ENCODE peak calls at places on chromosomes 5 and 9, in nine cellular contexts. I is tibial nerve, Y is lower leg skin, Q is Panc1, Z is left ventricle myocardium inferior, M is pancreas, F is GM13976, G is tibial artery, N is kidney epithelial cell. S is an unnamed sample.

GRCh38 chr5:10756539-10756938 is 4.5 kb downstream of the DAP start:
- DNase-seq in I (no peak), Y (no peak), Q (no peak), Z (no peak), M (no peak), F (no peak), G (no peak), N (no peak), S (no peak)

GRCh38 chr5:178123987-178124925 is 6.6 kb upstream of the RMND5B start:
- DNase-seq in I (no peak), Y (no peak), Q (no peak), Z (no peak), M (no peak), F (no peak), G (no peak), N (no peak), S (no peak)

GRCh38 chr9:115164511-115164974 is 46.6 kb upstream of the TNC start:
- DNase-seq in I (no peak), Y (peak), Q (no peak), Z (no peak), M (peak), F (no peak), G (no peak), N (peak), S (no peak)

GRCh38 chr9:35335164-35335563 is 154.7 kb upstream of the RUSC2 start:
- DNase-seq in I (no peak), Y (no peak), Q (no peak), Z (no peak), M (no peak), F (no peak), G (no peak), N (no peak), S (no peak)

GRCh38 chr9:89606049-89606481 is 1.3 kb downstream of the GADD45G start:
- DNase-seq in I (peak), Y (peak), Q (no peak), Z (peak), M (peak), F (peak), G (peak), N (peak), S (no peak)

GRCh38 chr9:129569506-129570449 is 51.1 kb downstream of the C9orf50 start:
- DNase-seq in I (no peak), Y (no peak), Q (no peak), Z (no peak), M (peak), F (no peak), G (no peak), N (no peak), S (no peak)

GRCh38 chr9:134867917-134868750 is 12.5 kb upstream of the FCN2 start:
- DNase-seq in I (no peak), Y (no peak), Q (no peak), Z (no peak), M (no peak), F (no peak), G (no peak), N (no peak), S (peak)

GRCh38 chr9:994005-994404 is 17.6 kb downstream of the DMRT3 start:
- DNase-seq in I (no peak), Y (no peak), Q (no peak), Z (no peak), M (no peak), F (no peak), G (no peak), N (no peak), S (peak)

GRCh38 chr5:57845025-57845424 is 362.4 kb upstream of the ACTBL2 start:
- DNase-seq in I (no peak), Y (no peak), Q (no peak), Z (no peak), M (no peak), F (no peak), G (no peak), N (no peak), S (no peak)

GRCh38 chr5:120516799-120517198 is 52.7 kb downstream of the PRR16 start:
- DNase-seq in I (no peak), Y (no peak), Q (no peak), Z (no peak), M (no peak), F (no peak), G (no peak), N (no peak), S (no peak)

GRCh38 chr5:115387816-115388215 is 91.4 kb upstream of the CCDC112 start:
- DNase-seq in I (no peak), Y (no peak), Q (no peak), Z (no peak), M (no peak), F (no peak), G (no peak), N (no peak), S (no peak)

GRCh38 chr5:115392611-115393010 is 96.2 kb upstream of the CCDC112 start:
- DNase-seq in I (no peak), Y (no peak), Q (no peak), Z (no peak), M (no peak), F (no peak), G (no peak), N (no peak), S (no peak)

GRCh38 chr5:115389074-115389798 is 92.8 kb upstream of the CCDC112 start:
- DNase-seq in I (no peak), Y (no peak), Q (no peak), Z (no peak), M (no peak), F (no peak), G (no peak), N (no peak), S (no peak)

GRCh38 chr5:115391780-115392179 is 95.3 kb upstream of the CCDC112 start:
- DNase-seq in I (no peak), Y (no peak), Q (no peak), Z (no peak), M (no peak), F (no peak), G (no peak), N (no peak), S (no peak)

GRCh38 chr5:115389799-115390382 is 93.4 kb upstream of the CCDC112 start:
- DNase-seq in I (no peak), Y (no peak), Q (no peak), Z (no peak), M (no peak), F (no peak), G (no peak), N (no peak), S (no peak)
- TF ChIP-seq CTCF in I (no peak), Y (no peak), Q (no peak), Z (no peak), M (no peak), F (peak), G (no peak), N (peak), S (no peak)

GRCh38 chr9:120151149-120151548 is 428.8 kb downstream of the CDK5RAP2 start:
- DNase-seq in I (no peak), Y (no peak), Q (no peak), Z (no peak), M (no peak), F (no peak), G (no peak), N (no peak), S (no peak)

GRCh38 chr9:120151806-120152205 is 428.2 kb downstream of the CDK5RAP2 start:
- DNase-seq in I (no peak), Y (no peak), Q (no peak), Z (no peak), M (no peak), F (no peak), G (no peak), N (no peak), S (no peak)

GRCh38 chr9:120153258-120153657 is 426.7 kb downstream of the CDK5RAP2 start:
- DNase-seq in I (no peak), Y (no peak), Q (no peak), Z (no peak), M (no peak), F (no peak), G (no peak), N (no peak), S (no peak)

GRCh38 chr9:120152295-120152694 is 427.7 kb downstream of the CDK5RAP2 start:
- DNase-seq in I (no peak), Y (no peak), Q (no peak), Z (peak), M (no peak), F (no peak), G (no peak), N (no peak), S (no peak)
- TF ChIP-seq CTCF in I (no peak), Y (no peak), Q (no peak), Z (no peak), M (no peak), F (no peak), G (no peak), N (no peak), S (no peak)

GRCh38 chr5:172885594-172886340 is 51.7 kb downstream of the ERGIC1 start:
- DNase-seq in I (no peak), Y (no peak), Q (no peak), Z (no peak), M (no peak), F (no peak), G (no peak), N (no peak), S (no peak)

GRCh38 chr5:172890659-172891058 is 56.6 kb downstream of the ERGIC1 start:
- DNase-seq in I (no peak), Y (no peak), Q (no peak), Z (no peak), M (no peak), F (no peak), G (no peak), N (no peak), S (no peak)

GRCh38 chr5:172887735-172888134 is 53.7 kb downstream of the ERGIC1 start:
- DNase-seq in I (no peak), Y (no peak), Q (no peak), Z (no peak), M (no peak), F (no peak), G (no peak), N (no peak), S (no peak)

GRCh38 chr5:172886396-172886932 is 52.4 kb downstream of the ERGIC1 start:
- DNase-seq in I (no peak), Y (no peak), Q (no peak), Z (no peak), M (no peak), F (no peak), G (no peak), N (no peak), S (no peak)

GRCh38 chr5:172886974-172887491 is 53.0 kb downstream of the ERGIC1 start:
- DNase-seq in I (no peak), Y (peak), Q (no peak), Z (no peak), M (peak), F (no peak), G (peak), N (peak), S (no peak)
- TF ChIP-seq CTCF in I (no peak), Y (no peak), Q (no peak), Z (no peak), M (no peak), F (no peak), G (no peak), N (no peak), S (no peak)

GRCh38 chr5:14261856-14262611 is 118.9 kb downstream of the TRIO start:
- DNase-seq in I (no peak), Y (no peak), Q (no peak), Z (no peak), M (no peak), F (no peak), G (no peak), N (no peak), S (no peak)
- TF ChIP-seq CTCF in I (no peak), Y (no peak), Q (no peak), Z (no peak), M (no peak), F (no peak), G (no peak), N (no peak), S (no peak)

GRCh38 chr5:159417170-159417569 is 86.9 kb upstream of the IL12B start:
- DNase-seq in I (no peak), Y (no peak), Q (no peak), Z (no peak), M (no peak), F (no peak), G (no peak), N (no peak), S (no peak)

GRCh38 chr5:159422371-159422770 is 92.1 kb upstream of the IL12B start:
- DNase-seq in I (no peak), Y (no peak), Q (no peak), Z (no peak), M (no peak), F (no peak), G (no peak), N (no peak), S (no peak)

GRCh38 chr5:159415301-159415937 is 85.1 kb upstream of the IL12B start:
- DNase-seq in I (no peak), Y (no peak), Q (no peak), Z (no peak), M (no peak), F (no peak), G (no peak), N (no peak), S (no peak)

GRCh38 chr5:159416438-159416837 is 86.2 kb upstream of the IL12B start:
- DNase-seq in I (no peak), Y (no peak), Q (no peak), Z (no peak), M (no peak), F (no peak), G (no peak), N (no peak), S (no peak)

DNA sequence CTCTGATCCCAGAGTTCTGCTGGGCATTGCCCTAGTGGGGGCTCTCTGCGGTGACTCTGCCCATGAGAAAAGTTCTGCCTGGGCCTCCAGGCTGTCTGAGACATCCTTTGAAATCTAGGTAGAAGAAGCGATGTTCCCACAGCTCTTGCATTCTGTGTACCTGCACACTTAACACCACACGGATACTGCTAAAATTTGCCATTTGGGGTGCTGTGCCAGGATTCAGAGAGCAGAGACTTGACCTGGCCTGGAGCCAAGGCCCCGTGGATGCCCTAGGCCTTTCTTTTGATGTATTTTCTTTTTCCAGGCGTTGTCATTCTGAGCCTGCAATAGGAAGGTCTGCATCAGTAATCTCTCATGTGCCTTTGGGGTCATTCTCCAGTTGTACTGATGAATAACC is 89.3 kb upstream of the IL12B start:
- DNase-seq in I (no peak), Y (no peak), Q (no peak), Z (no peak), M (no peak), F (no peak), G (no peak), N (no peak), S (no peak)
- TF ChIP-seq CTCF in I (no peak), Y (no peak), Q (no peak), Z (no peak), M (no peak), F (no peak), G (no peak), N (no peak), S (no peak)

DNA sequence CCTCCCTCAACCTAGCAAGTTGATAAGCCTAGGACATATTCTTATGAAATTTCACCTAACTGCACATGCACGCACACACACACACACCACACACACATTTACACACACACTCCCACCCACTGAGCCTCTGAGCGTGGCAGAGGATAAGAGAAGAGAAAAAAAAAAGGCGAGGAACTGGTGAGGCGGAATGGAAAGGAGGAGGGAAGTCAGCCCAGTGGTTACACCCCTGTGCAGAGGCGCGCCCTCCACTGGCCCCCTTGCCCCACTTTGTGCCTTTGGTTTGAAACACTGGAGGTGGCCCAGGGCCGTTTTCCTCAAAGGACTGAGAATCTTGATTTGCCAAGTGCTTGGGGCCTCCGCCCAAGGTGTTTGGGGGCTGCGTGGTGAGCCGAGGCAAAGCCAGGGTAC is 20.7 kb downstream of the NR2F1 start:
- DNase-seq in I (no peak), Y (no peak), Q (no peak), Z (no peak), M (no peak), F (no peak), G (no peak), N (no peak), S (no peak)
- TF ChIP-seq CTCF in I (no peak), Y (no peak), Q (no peak), Z (no peak), M (no peak), F (no peak), G (no peak), N (peak), S (peak)

GRCh38 chr5:71576241-71576640 is 10.9 kb upstream of the MCCC2 start:
- DNase-seq in I (no peak), Y (no peak), Q (no peak), Z (no peak), M (no peak), F (no peak), G (no peak), N (peak), S (no peak)
- TF ChIP-seq CTCF in I (no peak), Y (no peak), Q (no peak), Z (no peak), M (no peak), F (no peak), G (no peak), N (no peak), S (no peak)

GRCh38 chr9:21455320-21455719 is 15.1 kb downstream of the IFNA1 start:
- DNase-seq in I (no peak), Y (no peak), Q (peak), Z (no peak), M (no peak), F (peak), G (no peak), N (no peak), S (no peak)
- TF ChIP-seq CTCF in I (peak), Y (no peak), Q (peak), Z (peak), M (peak), F (peak), G (peak), N (peak), S (peak)

S was measured in osteocyte.